ENCODE peak calls at places on chromosomes 6 and 20, in seven cellular contexts. C is left ventricle myocardium superior; J is NCI-H1694 treated with DMSO at 0.1 percent for 48 hours; D is GM20000; H is HCEC 1CT; O is stimulated activated CD4-positive, alpha-beta T cell treated with anti-CD3 and anti-CD28 coated beads, Interleukin-15, amount 100 ng/mL, for 1 hour; E is LoVo. X is an unnamed sample.

GRCh38 chr6:26524722-26525360 is 13.3 kb upstream of the HMGN4 start:
- DNase-seq in C (no peak), J (no peak), D (no peak), H (no peak), O (no peak), E (no peak), X (no peak)

GRCh38 chr20:59403962-59404314 is 103.5 kb downstream of the EDN3 start:
- DNase-seq in C (no peak), J (no peak), D (peak), H (no peak), O (no peak), E (no peak), X (no peak)

GRCh38 chr6:39576556-39577303 is 148.5 kb downstream of the KIF6 start:
- DNase-seq in C (no peak), J (no peak), D (no peak), H (no peak), O (no peak), E (no peak), X (no peak)

GRCh38 chr6:169724554-169725269 is 412 bp upstream of the PHF10 start:
- DNase-seq in C (peak), J (no peak), D (peak), H (peak), O (peak), E (no peak), X (peak)

GRCh38 chr20:61844621-61845020 is 221.1 kb downstream of the TAF4 start:
- DNase-seq in C (peak), J (no peak), D (no peak), H (no peak), O (no peak), E (no peak), X (no peak)

GRCh38 chr6:129697788-129698187 is 12.2 kb downstream of the ARHGAP18 start:
- DNase-seq in C (no peak), J (no peak), D (no peak), H (no peak), O (no peak), E (no peak), X (no peak)

GRCh38 chr6:148723484-148723883 is 23.3 kb upstream of the UST start:
- DNase-seq in C (no peak), J (no peak), D (no peak), H (peak), O (no peak), E (no peak), X (no peak)

GRCh38 chr20:44401052-44401769 is 45.7 kb downstream of the HNF4A start:
- DNase-seq in C (no peak), J (no peak), D (no peak), H (no peak), O (no peak), E (peak), X (no peak)

GRCh38 chr6:145480024-145480423 is 255.3 kb downstream of the EPM2A start:
- DNase-seq in C (no peak), J (no peak), D (no peak), H (no peak), O (no peak), E (no peak), X (no peak)

GRCh38 chr20:44910690-44911262 is 916 bp downstream of the PABPC1L start:
- DNase-seq in C (no peak), J (no peak), D (no peak), H (no peak), O (no peak), E (peak), X (no peak)

GRCh38 chr6:126721581-126722145 is 381.7 kb downstream of the CENPW start:
- DNase-seq in C (no peak), J (no peak), D (no peak), H (peak), O (no peak), E (no peak), X (no peak)

GRCh38 chr6:111775145-111775936 is 97.9 kb downstream of the FYN start:
- DNase-seq in C (no peak), J (no peak), D (no peak), H (no peak), O (no peak), E (no peak), X (no peak)